ENCODE peak calls at places on chromosomes 13 and 19, in six cellular contexts. T, F, G, Q, R and J are unnamed samples.

GRCh38 chr19:18500376-18500775 is 21.5 kb downstream of the ELL start:
- DNase-seq in Q (no peak), T (no peak), F (no peak), G (no peak), R (no peak), J (no peak)

GRCh38 chr19:16051254-16052025 is 24.9 kb upstream of the TPM4 start:
- DNase-seq in T (no peak), F (peak), R (no peak), G (no peak), Q (no peak), J (no peak)

GRCh38 chr19:28887920-28888618 is 324.9 kb downstream of the UQCRFS1 start:
- DNase-seq in R (no peak), Q (no peak), T (no peak), G (no peak), F (no peak), J (no peak)

GRCh38 chr13:28347456-28348371 is 147.2 kb downstream of the FLT1 start:
- DNase-seq in R (no peak), T (no peak), G (peak), Q (no peak), F (no peak), J (no peak)

GRCh38 chr13:98976338-98976737 is 1.5 kb downstream of the DOCK9 start:
- DNase-seq in R (no peak), G (no peak), F (no peak), Q (no peak), T (peak), J (no peak)

GRCh38 chr13:92804346-92804745 is 422.3 kb upstream of the GPC6 start:
- DNase-seq in T (peak), G (no peak), R (no peak), F (no peak), Q (no peak), J (no peak)

GRCh38 chr19:49553451-49554271 is 25.9 kb downstream of the RCN3 start:
- DNase-seq in R (no peak), Q (peak), F (no peak), G (no peak), T (peak), J (no peak)

GRCh38 chr13:23899555-23899954 is 2.3 kb upstream of the C1QTNF9B start:
- DNase-seq in G (no peak), R (no peak), F (peak), T (peak), Q (peak), J (peak)

GRCh38 chr19:2543463-2544442 is 67.8 kb downstream of the GADD45B start:
- DNase-seq in T (peak), Q (peak), G (peak), F (peak), R (no peak), J (peak)

GRCh38 chr13:36862002-36862706 is 43.1 kb downstream of the RFXAP start:
- DNase-seq in G (no peak), F (no peak), Q (no peak), R (no peak), T (no peak), J (no peak)

GRCh38 chr19:8069116-8069973 is 16.8 kb downstream of the CCL25 start:
- DNase-seq in T (no peak), G (peak), Q (no peak), R (no peak), F (peak), J (peak)

GRCh38 chr13:62320129-62320724 is 904.6 kb upstream of the PCDH20 start:
- DNase-seq in R (peak), F (peak), T (peak), G (no peak), Q (peak), J (peak)

GRCh38 chr19:5001547-5002131 is 32.7 kb downstream of the KDM4B start:
- DNase-seq in T (peak), R (no peak), Q (peak), F (peak), G (peak), J (peak)

GRCh38 chr13:71704650-71705049 is 162.4 kb downstream of the DACH1 start:
- DNase-seq in G (no peak), Q (no peak), F (no peak), T (no peak), R (no peak), J (no peak)

GRCh38 chr19:17283504-17283996 is 1.8 kb downstream of the ANKLE1 start:
- DNase-seq in G (no peak), Q (no peak), R (no peak), T (no peak), F (no peak), J (no peak)

GRCh38 chr19:6233827-6234511 is 45.8 kb downstream of the MLLT1 start:
- DNase-seq in G (peak), F (no peak), Q (no peak), T (no peak), R (no peak), J (peak)

GRCh38 chr19:17076539-17076919 is 952 bp downstream of the MYO9B start:
- DNase-seq in R (no peak), G (no peak), F (no peak), Q (no peak), T (no peak), J (no peak)

GRCh38 chr13:25130944-25131343 is 35.0 kb downstream of the PABPC3 start:
- DNase-seq in G (no peak), T (no peak), R (no peak), F (no peak), Q (no peak), J (no peak)

GRCh38 chr19:45474941-45475516 is 7.2 kb downstream of the FOSB start:
- DNase-seq in G (no peak), T (peak), F (no peak), R (no peak), Q (no peak), J (no peak)

GRCh38 chr19:2613507-2614295 is 88.8 kb downstream of the GNG7 start:
- DNase-seq in Q (no peak), G (peak), F (peak), R (no peak), T (peak), J (peak)

GRCh38 chr13:75452564-75452963 is 29.4 kb downstream of the TBC1D4 start:
- DNase-seq in G (no peak), F (no peak), Q (no peak), R (no peak), T (no peak), J (no peak)

GRCh38 chr19:41321600-41322270 is 11.8 kb downstream of the CCDC97 start:
- DNase-seq in R (no peak), G (peak), T (peak), F (peak), Q (peak), J (peak)

GRCh38 chr13:73069206-73069815 is 10.5 kb downstream of the KLF5 start:
- DNase-seq in F (no peak), R (no peak), G (no peak), Q (no peak), T (peak), J (no peak)

GRCh38 chr13:73063166-73063565 is 4.4 kb downstream of the KLF5 start:
- DNase-seq in Q (no peak), R (no peak), F (no peak), T (no peak), G (no peak), J (no peak)

GRCh38 chr13:73064991-73065390 is 6.2 kb downstream of the KLF5 start:
- DNase-seq in Q (no peak), R (no peak), F (no peak), G (no peak), T (no peak), J (no peak)

GRCh38 chr13:73062368-73062767 is 3.6 kb downstream of the KLF5 start:
- DNase-seq in R (no peak), F (no peak), G (no peak), Q (no peak), T (no peak), J (no peak)

GRCh38 chr13:73065665-73066350 is 7.0 kb downstream of the KLF5 start:
- DNase-seq in R (no peak), F (no peak), T (no peak), G (no peak), Q (no peak), J (no peak)
- TF ChIP-seq SMC3 in R (no peak), F (no peak), T (no peak), G (no peak), Q (no peak), J (no peak)

DNA sequence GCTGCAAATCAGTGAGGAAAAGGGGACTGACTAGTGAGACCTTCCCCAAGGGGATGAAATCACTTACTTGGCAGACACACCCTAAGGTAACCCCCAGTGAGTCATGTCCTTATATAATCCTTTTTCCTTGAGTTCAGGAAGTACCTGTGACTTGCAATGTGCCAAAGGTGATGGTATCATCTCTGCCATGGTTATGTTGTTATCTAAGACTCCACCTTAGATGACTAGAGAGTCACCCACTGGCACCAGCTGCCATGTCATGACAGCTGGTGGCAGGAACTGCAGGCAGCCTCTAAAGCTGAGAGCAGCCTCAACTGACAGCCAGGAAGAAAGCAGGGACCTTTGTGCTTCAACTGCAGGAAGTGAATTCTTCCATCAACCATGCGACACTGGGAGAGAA is 12.5 kb downstream of the PBX4 start:
- DNase-seq in Q (no peak), R (no peak), G (no peak), T (peak), F (peak), J (no peak)
- TF ChIP-seq SMC3 in Q (no peak), R (no peak), G (no peak), T (no peak), F (no peak), J (no peak)

GRCh38 chr13:110472904-110473563 is 88.5 kb downstream of the RAB20 start:
- DNase-seq in G (no peak), T (no peak), F (no peak), R (no peak), Q (no peak), J (no peak)

GRCh38 chr13:110471156-110471832 is 90.2 kb downstream of the RAB20 start:
- DNase-seq in R (no peak), T (no peak), G (no peak), Q (no peak), F (no peak), J (peak)

GRCh38 chr13:110469597-110469996 is 91.9 kb downstream of the RAB20 start:
- DNase-seq in T (no peak), R (no peak), F (no peak), G (no peak), Q (no peak), J (no peak)

GRCh38 chr13:110470272-110471009 is 91.1 kb downstream of the RAB20 start:
- DNase-seq in Q (no peak), R (no peak), F (no peak), T (no peak), G (no peak), J (peak)

GRCh38 chr13:110471833-110472162 is 89.7 kb downstream of the RAB20 start:
- DNase-seq in G (peak), F (no peak), T (peak), R (peak), Q (no peak), J (no peak)
- TF ChIP-seq SMC3 in G (no peak), F (no peak), T (no peak), R (no peak), Q (no peak), J (no peak)

GRCh38 chr19:35211545-35212230 is 16.9 kb downstream of the FAM187B start:
- DNase-seq in T (no peak), Q (peak), F (no peak), R (no peak), G (no peak), J (no peak)
- TF ChIP-seq SMC3 in T (no peak), Q (no peak), F (no peak), R (no peak), G (no peak), J (no peak)

GRCh38 chr13:33355470-33355869 is 69.9 kb upstream of the STARD13 start:
- DNase-seq in G (no peak), F (no peak), R (no peak), T (peak), Q (no peak), J (no peak)
- TF ChIP-seq SMC3 in G (no peak), F (no peak), R (no peak), T (no peak), Q (no peak), J (no peak)

DNA sequence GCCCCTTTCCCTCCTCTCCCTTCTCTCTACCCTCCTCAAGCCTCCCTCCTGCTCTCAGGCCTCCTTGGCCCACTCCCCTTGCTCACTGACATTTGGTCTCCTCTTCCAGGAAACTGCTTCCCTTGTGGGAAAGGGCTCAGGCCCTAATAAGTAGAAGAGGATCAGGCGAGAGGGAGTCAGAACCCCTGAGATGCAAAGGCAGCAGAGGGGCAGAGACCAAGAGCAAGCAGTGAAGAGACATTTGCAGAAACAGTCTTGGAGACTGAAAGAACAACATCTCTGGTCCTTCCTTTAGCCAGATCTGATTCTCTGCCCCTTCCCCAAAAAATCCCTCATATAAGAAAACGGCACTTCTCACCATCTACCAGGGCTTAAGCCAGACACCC is 1.9 kb upstream of the PLEKHG2 start:
- DNase-seq in R (no peak), F (peak), T (no peak), Q (no peak), G (no peak), J (no peak)
- TF ChIP-seq SMC3 in R (no peak), F (no peak), T (no peak), Q (no peak), G (no peak), J (no peak)

DNA sequence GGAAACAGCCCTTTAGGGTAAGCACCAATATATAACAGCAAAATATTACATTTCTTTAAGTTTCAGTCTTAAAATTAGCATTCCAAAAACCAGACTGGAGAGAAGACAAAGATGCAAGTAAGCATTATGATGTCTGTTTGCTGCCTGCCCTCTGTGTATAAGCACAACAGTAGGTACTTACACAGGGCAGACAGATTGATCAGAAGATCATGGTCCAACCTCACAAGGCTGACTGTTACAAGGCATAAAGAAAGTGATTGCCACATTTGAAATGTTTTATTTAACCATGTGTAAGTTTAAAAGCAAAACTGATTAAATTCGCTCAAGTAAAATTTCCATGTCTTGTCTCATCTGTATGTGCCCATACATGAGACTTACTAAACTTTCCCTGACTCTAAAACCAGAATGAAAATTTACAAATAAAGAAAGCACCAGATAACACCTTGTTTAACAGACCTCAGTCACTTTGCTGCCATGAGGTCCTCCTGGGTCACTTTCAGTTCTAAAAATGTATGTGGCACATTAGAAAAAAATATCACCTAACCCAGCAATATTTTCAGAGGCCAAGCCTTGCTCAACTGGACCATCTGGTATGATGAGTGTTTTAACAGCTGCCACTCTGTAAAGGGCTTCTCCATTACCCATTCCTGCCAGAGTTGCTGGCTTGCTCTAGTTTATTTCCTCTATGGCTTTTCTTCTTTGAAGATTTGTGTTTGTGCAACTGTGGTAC is 297.0 kb downstream of the RBM26 start:
- DNase-seq in G (no peak), F (no peak), Q (no peak), T (no peak), R (peak), J (no peak)
- TF ChIP-seq SMC3 in G (no peak), F (no peak), Q (no peak), T (no peak), R (no peak), J (no peak)